ENCODE peak calls at places on chromosomes 7 and 10, in six cellular contexts. One of them, this sample, is unnamed.

GRCh38 chr7:27868117-27868516 is 128.2 kb downstream of the TAX1BP1 start:
- DNase-seq in NCI-H1092 treated with DMSO at 0.1 percent for 48 hours: no peak
- DNase-seq in activated effector memory CD4-positive, alpha-beta T cell treated with anti-CD3 and anti-CD28 coated beads, Interleukin-2, amount 50 U/mL, for 16 hours: no peak
- DNase-seq in stimulated activated CD4-positive, alpha-beta T cell treated with anti-CD3 and anti-CD28 coated beads, Interleukin-15, amount 100 ng/mL, for 24 hours: no peak
- DNase-seq in colonic mucosa: no peak
- DNase-seq in HAP-1: no peak
- DNase-seq in this sample: no peak

GRCh38 chr7:143390773-143391114 is 9.6 kb downstream of the ZYX start:
- DNase-seq in NCI-H1092 treated with DMSO at 0.1 percent for 48 hours: no peak
- DNase-seq in activated effector memory CD4-positive, alpha-beta T cell treated with anti-CD3 and anti-CD28 coated beads, Interleukin-2, amount 50 U/mL, for 16 hours: no peak
- DNase-seq in stimulated activated CD4-positive, alpha-beta T cell treated with anti-CD3 and anti-CD28 coated beads, Interleukin-15, amount 100 ng/mL, for 24 hours: no peak
- DNase-seq in colonic mucosa: no peak
- DNase-seq in HAP-1: no peak
- DNase-seq in this sample: no peak

GRCh38 chr10:103710490-103710889 is 144.9 kb downstream of the SH3PXD2A start:
- DNase-seq in NCI-H1092 treated with DMSO at 0.1 percent for 48 hours: no peak
- DNase-seq in activated effector memory CD4-positive, alpha-beta T cell treated with anti-CD3 and anti-CD28 coated beads, Interleukin-2, amount 50 U/mL, for 16 hours: no peak
- DNase-seq in stimulated activated CD4-positive, alpha-beta T cell treated with anti-CD3 and anti-CD28 coated beads, Interleukin-15, amount 100 ng/mL, for 24 hours: no peak
- DNase-seq in colonic mucosa: no peak
- DNase-seq in HAP-1: no peak
- DNase-seq in this sample: no peak

GRCh38 chr7:83655951-83656556 is 7.1 kb upstream of the SEMA3E start:
- DNase-seq in NCI-H1092 treated with DMSO at 0.1 percent for 48 hours: peak; percentile 52
- DNase-seq in activated effector memory CD4-positive, alpha-beta T cell treated with anti-CD3 and anti-CD28 coated beads, Interleukin-2, amount 50 U/mL, for 16 hours: no peak
- DNase-seq in stimulated activated CD4-positive, alpha-beta T cell treated with anti-CD3 and anti-CD28 coated beads, Interleukin-15, amount 100 ng/mL, for 24 hours: no peak
- DNase-seq in colonic mucosa: peak; percentile 36
- DNase-seq in HAP-1: peak; percentile 60
- DNase-seq in this sample: peak; percentile 50

GRCh38 chr7:44396498-44396897 is 71.1 kb upstream of the CAMK2B start:
- DNase-seq in NCI-H1092 treated with DMSO at 0.1 percent for 48 hours: no peak
- DNase-seq in activated effector memory CD4-positive, alpha-beta T cell treated with anti-CD3 and anti-CD28 coated beads, Interleukin-2, amount 50 U/mL, for 16 hours: no peak
- DNase-seq in stimulated activated CD4-positive, alpha-beta T cell treated with anti-CD3 and anti-CD28 coated beads, Interleukin-15, amount 100 ng/mL, for 24 hours: no peak
- DNase-seq in colonic mucosa: no peak
- DNase-seq in HAP-1: no peak
- DNase-seq in this sample: no peak

GRCh38 chr10:113179270-113179669 is 229.2 kb downstream of the TCF7L2 start:
- DNase-seq in NCI-H1092 treated with DMSO at 0.1 percent for 48 hours: no peak
- DNase-seq in activated effector memory CD4-positive, alpha-beta T cell treated with anti-CD3 and anti-CD28 coated beads, Interleukin-2, amount 50 U/mL, for 16 hours: no peak
- DNase-seq in stimulated activated CD4-positive, alpha-beta T cell treated with anti-CD3 and anti-CD28 coated beads, Interleukin-15, amount 100 ng/mL, for 24 hours: no peak
- DNase-seq in colonic mucosa: no peak
- DNase-seq in HAP-1: no peak
- DNase-seq in this sample: no peak

GRCh38 chr7:47763063-47763974 is 181.4 kb upstream of the TNS3 start:
- DNase-seq in NCI-H1092 treated with DMSO at 0.1 percent for 48 hours: peak; percentile 97
- DNase-seq in activated effector memory CD4-positive, alpha-beta T cell treated with anti-CD3 and anti-CD28 coated beads, Interleukin-2, amount 50 U/mL, for 16 hours: no peak
- DNase-seq in stimulated activated CD4-positive, alpha-beta T cell treated with anti-CD3 and anti-CD28 coated beads, Interleukin-15, amount 100 ng/mL, for 24 hours: no peak
- DNase-seq in colonic mucosa: peak; percentile 35
- DNase-seq in HAP-1: no peak
- DNase-seq in this sample: no peak

GRCh38 chr7:77877800-77878199 is 79.2 kb downstream of the PHTF2 start:
- DNase-seq in NCI-H1092 treated with DMSO at 0.1 percent for 48 hours: no peak
- DNase-seq in activated effector memory CD4-positive, alpha-beta T cell treated with anti-CD3 and anti-CD28 coated beads, Interleukin-2, amount 50 U/mL, for 16 hours: no peak
- DNase-seq in stimulated activated CD4-positive, alpha-beta T cell treated with anti-CD3 and anti-CD28 coated beads, Interleukin-15, amount 100 ng/mL, for 24 hours: no peak
- DNase-seq in colonic mucosa: no peak
- DNase-seq in HAP-1: no peak
- DNase-seq in this sample: no peak

GRCh38 chr7:149156898-149157297 is 9.6 kb downstream of the ZNF398 start:
- DNase-seq in NCI-H1092 treated with DMSO at 0.1 percent for 48 hours: no peak
- DNase-seq in activated effector memory CD4-positive, alpha-beta T cell treated with anti-CD3 and anti-CD28 coated beads, Interleukin-2, amount 50 U/mL, for 16 hours: no peak
- DNase-seq in stimulated activated CD4-positive, alpha-beta T cell treated with anti-CD3 and anti-CD28 coated beads, Interleukin-15, amount 100 ng/mL, for 24 hours: no peak
- DNase-seq in colonic mucosa: no peak
- DNase-seq in HAP-1: no peak
- DNase-seq in this sample: no peak

GRCh38 chr7:101823596-101823995 is 6.2 kb downstream of the CUX1 start:
- DNase-seq in NCI-H1092 treated with DMSO at 0.1 percent for 48 hours: no peak
- DNase-seq in activated effector memory CD4-positive, alpha-beta T cell treated with anti-CD3 and anti-CD28 coated beads, Interleukin-2, amount 50 U/mL, for 16 hours: no peak
- DNase-seq in stimulated activated CD4-positive, alpha-beta T cell treated with anti-CD3 and anti-CD28 coated beads, Interleukin-15, amount 100 ng/mL, for 24 hours: no peak
- DNase-seq in colonic mucosa: no peak
- DNase-seq in HAP-1: no peak
- DNase-seq in this sample: no peak

GRCh38 chr7:151875862-151876111 is 1.1 kb downstream of the PRKAG2 start:
- DNase-seq in NCI-H1092 treated with DMSO at 0.1 percent for 48 hours: no peak
- DNase-seq in activated effector memory CD4-positive, alpha-beta T cell treated with anti-CD3 and anti-CD28 coated beads, Interleukin-2, amount 50 U/mL, for 16 hours: no peak
- DNase-seq in stimulated activated CD4-positive, alpha-beta T cell treated with anti-CD3 and anti-CD28 coated beads, Interleukin-15, amount 100 ng/mL, for 24 hours: no peak
- DNase-seq in colonic mucosa: no peak
- DNase-seq in HAP-1: peak; percentile 60
- DNase-seq in this sample: no peak

GRCh38 chr7:22576941-22577927 is 77.2 kb upstream of the STEAP1B start:
- DNase-seq in NCI-H1092 treated with DMSO at 0.1 percent for 48 hours: no peak
- DNase-seq in activated effector memory CD4-positive, alpha-beta T cell treated with anti-CD3 and anti-CD28 coated beads, Interleukin-2, amount 50 U/mL, for 16 hours: no peak
- DNase-seq in stimulated activated CD4-positive, alpha-beta T cell treated with anti-CD3 and anti-CD28 coated beads, Interleukin-15, amount 100 ng/mL, for 24 hours: no peak
- DNase-seq in colonic mucosa: peak; percentile 24
- DNase-seq in HAP-1: no peak
- DNase-seq in this sample: no peak

GRCh38 chr10:33183658-33184057 is 150.8 kb downstream of the NRP1 start:
- DNase-seq in NCI-H1092 treated with DMSO at 0.1 percent for 48 hours: no peak
- DNase-seq in activated effector memory CD4-positive, alpha-beta T cell treated with anti-CD3 and anti-CD28 coated beads, Interleukin-2, amount 50 U/mL, for 16 hours: no peak
- DNase-seq in stimulated activated CD4-positive, alpha-beta T cell treated with anti-CD3 and anti-CD28 coated beads, Interleukin-15, amount 100 ng/mL, for 24 hours: no peak
- DNase-seq in colonic mucosa: no peak
- DNase-seq in HAP-1: no peak
- DNase-seq in this sample: no peak

GRCh38 chr10:86043236-86043635 is 323.4 kb downstream of the GRID1 start:
- DNase-seq in NCI-H1092 treated with DMSO at 0.1 percent for 48 hours: no peak
- DNase-seq in activated effector memory CD4-positive, alpha-beta T cell treated with anti-CD3 and anti-CD28 coated beads, Interleukin-2, amount 50 U/mL, for 16 hours: no peak
- DNase-seq in stimulated activated CD4-positive, alpha-beta T cell treated with anti-CD3 and anti-CD28 coated beads, Interleukin-15, amount 100 ng/mL, for 24 hours: no peak
- DNase-seq in colonic mucosa: no peak
- DNase-seq in HAP-1: no peak
- DNase-seq in this sample: no peak

GRCh38 chr7:100694196-100694745 is at the start of gene GIGYF1:
- DNase-seq in NCI-H1092 treated with DMSO at 0.1 percent for 48 hours: peak; percentile 51
- DNase-seq in activated effector memory CD4-positive, alpha-beta T cell treated with anti-CD3 and anti-CD28 coated beads, Interleukin-2, amount 50 U/mL, for 16 hours: peak; percentile 92
- DNase-seq in stimulated activated CD4-positive, alpha-beta T cell treated with anti-CD3 and anti-CD28 coated beads, Interleukin-15, amount 100 ng/mL, for 24 hours: peak; percentile 81
- DNase-seq in colonic mucosa: peak; percentile 72
- DNase-seq in HAP-1: peak; percentile 53
- DNase-seq in this sample: no peak

GRCh38 chr7:46755120-46756034 is 826.5 kb downstream of the TNS3 start:
- DNase-seq in NCI-H1092 treated with DMSO at 0.1 percent for 48 hours: no peak
- DNase-seq in activated effector memory CD4-positive, alpha-beta T cell treated with anti-CD3 and anti-CD28 coated beads, Interleukin-2, amount 50 U/mL, for 16 hours: no peak
- DNase-seq in stimulated activated CD4-positive, alpha-beta T cell treated with anti-CD3 and anti-CD28 coated beads, Interleukin-15, amount 100 ng/mL, for 24 hours: no peak
- DNase-seq in colonic mucosa: no peak
- DNase-seq in HAP-1: no peak
- DNase-seq in this sample: no peak

GRCh38 chr10:84825330-84825729 is 496.9 kb downstream of the CCSER2 start:
- DNase-seq in NCI-H1092 treated with DMSO at 0.1 percent for 48 hours: no peak
- DNase-seq in activated effector memory CD4-positive, alpha-beta T cell treated with anti-CD3 and anti-CD28 coated beads, Interleukin-2, amount 50 U/mL, for 16 hours: no peak
- DNase-seq in stimulated activated CD4-positive, alpha-beta T cell treated with anti-CD3 and anti-CD28 coated beads, Interleukin-15, amount 100 ng/mL, for 24 hours: no peak
- DNase-seq in colonic mucosa: no peak
- DNase-seq in HAP-1: no peak
- DNase-seq in this sample: no peak

GRCh38 chr10:92972066-92972870 is 88.3 kb upstream of the CYP26C1 start:
- DNase-seq in NCI-H1092 treated with DMSO at 0.1 percent for 48 hours: no peak
- DNase-seq in activated effector memory CD4-positive, alpha-beta T cell treated with anti-CD3 and anti-CD28 coated beads, Interleukin-2, amount 50 U/mL, for 16 hours: no peak
- DNase-seq in stimulated activated CD4-positive, alpha-beta T cell treated with anti-CD3 and anti-CD28 coated beads, Interleukin-15, amount 100 ng/mL, for 24 hours: no peak
- DNase-seq in colonic mucosa: peak; percentile 27
- DNase-seq in HAP-1: no peak
- DNase-seq in this sample: peak; percentile 78

GRCh38 chr10:131818510-131819234 is 82.1 kb upstream of the PPP2R2D start:
- DNase-seq in NCI-H1092 treated with DMSO at 0.1 percent for 48 hours: no peak
- DNase-seq in activated effector memory CD4-positive, alpha-beta T cell treated with anti-CD3 and anti-CD28 coated beads, Interleukin-2, amount 50 U/mL, for 16 hours: no peak
- DNase-seq in stimulated activated CD4-positive, alpha-beta T cell treated with anti-CD3 and anti-CD28 coated beads, Interleukin-15, amount 100 ng/mL, for 24 hours: no peak
- DNase-seq in colonic mucosa: peak; percentile 11
- DNase-seq in HAP-1: no peak
- DNase-seq in this sample: no peak

GRCh38 chr7:16357921-16358320 is 63.4 kb downstream of the CRPPA start:
- DNase-seq in NCI-H1092 treated with DMSO at 0.1 percent for 48 hours: peak; percentile 97
- DNase-seq in activated effector memory CD4-positive, alpha-beta T cell treated with anti-CD3 and anti-CD28 coated beads, Interleukin-2, amount 50 U/mL, for 16 hours: no peak
- DNase-seq in stimulated activated CD4-positive, alpha-beta T cell treated with anti-CD3 and anti-CD28 coated beads, Interleukin-15, amount 100 ng/mL, for 24 hours: no peak
- DNase-seq in colonic mucosa: peak; percentile 29
- DNase-seq in HAP-1: no peak
- DNase-seq in this sample: no peak

GRCh38 chr10:116521424-116522305 is 24.1 kb upstream of the PNLIP start:
- DNase-seq in NCI-H1092 treated with DMSO at 0.1 percent for 48 hours: no peak
- DNase-seq in activated effector memory CD4-positive, alpha-beta T cell treated with anti-CD3 and anti-CD28 coated beads, Interleukin-2, amount 50 U/mL, for 16 hours: no peak
- DNase-seq in stimulated activated CD4-positive, alpha-beta T cell treated with anti-CD3 and anti-CD28 coated beads, Interleukin-15, amount 100 ng/mL, for 24 hours: peak; percentile 37
- DNase-seq in colonic mucosa: peak; percentile 32
- DNase-seq in HAP-1: peak; percentile 29
- DNase-seq in this sample: peak; percentile 62

GRCh38 chr10:114547466-114547865 is 110.6 kb downstream of the ABLIM1 start:
- DNase-seq in NCI-H1092 treated with DMSO at 0.1 percent for 48 hours: no peak
- DNase-seq in activated effector memory CD4-positive, alpha-beta T cell treated with anti-CD3 and anti-CD28 coated beads, Interleukin-2, amount 50 U/mL, for 16 hours: no peak
- DNase-seq in stimulated activated CD4-positive, alpha-beta T cell treated with anti-CD3 and anti-CD28 coated beads, Interleukin-15, amount 100 ng/mL, for 24 hours: peak; percentile 16
- DNase-seq in colonic mucosa: no peak
- DNase-seq in HAP-1: no peak
- DNase-seq in this sample: no peak

GRCh38 chr10:86936661-86937501 is 20.5 kb downstream of the MMRN2 start:
- DNase-seq in NCI-H1092 treated with DMSO at 0.1 percent for 48 hours: peak; percentile 5
- DNase-seq in activated effector memory CD4-positive, alpha-beta T cell treated with anti-CD3 and anti-CD28 coated beads, Interleukin-2, amount 50 U/mL, for 16 hours: no peak
- DNase-seq in stimulated activated CD4-positive, alpha-beta T cell treated with anti-CD3 and anti-CD28 coated beads, Interleukin-15, amount 100 ng/mL, for 24 hours: no peak
- DNase-seq in colonic mucosa: no peak
- DNase-seq in HAP-1: no peak
- DNase-seq in this sample: no peak

GRCh38 chr7:50397320-50397970 is 52.7 kb downstream of the FIGNL1 start:
- DNase-seq in NCI-H1092 treated with DMSO at 0.1 percent for 48 hours: no peak
- DNase-seq in activated effector memory CD4-positive, alpha-beta T cell treated with anti-CD3 and anti-CD28 coated beads, Interleukin-2, amount 50 U/mL, for 16 hours: no peak
- DNase-seq in stimulated activated CD4-positive, alpha-beta T cell treated with anti-CD3 and anti-CD28 coated beads, Interleukin-15, amount 100 ng/mL, for 24 hours: no peak
- DNase-seq in colonic mucosa: no peak
- DNase-seq in HAP-1: no peak
- DNase-seq in this sample: no peak

GRCh38 chr7:43669286-43670081 is 59.8 kb downstream of the COA1 start:
- DNase-seq in NCI-H1092 treated with DMSO at 0.1 percent for 48 hours: no peak
- DNase-seq in activated effector memory CD4-positive, alpha-beta T cell treated with anti-CD3 and anti-CD28 coated beads, Interleukin-2, amount 50 U/mL, for 16 hours: peak; percentile 93
- DNase-seq in stimulated activated CD4-positive, alpha-beta T cell treated with anti-CD3 and anti-CD28 coated beads, Interleukin-15, amount 100 ng/mL, for 24 hours: peak; percentile 89
- DNase-seq in colonic mucosa: no peak
- DNase-seq in HAP-1: peak; percentile 69
- DNase-seq in this sample: no peak

GRCh38 chr10:74344306-74344705 is 193.3 kb downstream of the ADK start:
- DNase-seq in NCI-H1092 treated with DMSO at 0.1 percent for 48 hours: no peak
- DNase-seq in activated effector memory CD4-positive, alpha-beta T cell treated with anti-CD3 and anti-CD28 coated beads, Interleukin-2, amount 50 U/mL, for 16 hours: no peak
- DNase-seq in stimulated activated CD4-positive, alpha-beta T cell treated with anti-CD3 and anti-CD28 coated beads, Interleukin-15, amount 100 ng/mL, for 24 hours: no peak
- DNase-seq in colonic mucosa: no peak
- DNase-seq in HAP-1: no peak
- DNase-seq in this sample: no peak

GRCh38 chr10:62688971-62689700 is 115.4 kb upstream of the ADO start:
- DNase-seq in NCI-H1092 treated with DMSO at 0.1 percent for 48 hours: no peak
- DNase-seq in activated effector memory CD4-positive, alpha-beta T cell treated with anti-CD3 and anti-CD28 coated beads, Interleukin-2, amount 50 U/mL, for 16 hours: no peak
- DNase-seq in stimulated activated CD4-positive, alpha-beta T cell treated with anti-CD3 and anti-CD28 coated beads, Interleukin-15, amount 100 ng/mL, for 24 hours: no peak
- DNase-seq in colonic mucosa: no peak
- DNase-seq in HAP-1: no peak
- DNase-seq in this sample: no peak

GRCh38 chr10:117775478-117775877 is 232.9 kb downstream of the EMX2 start:
- DNase-seq in NCI-H1092 treated with DMSO at 0.1 percent for 48 hours: no peak
- DNase-seq in activated effector memory CD4-positive, alpha-beta T cell treated with anti-CD3 and anti-CD28 coated beads, Interleukin-2, amount 50 U/mL, for 16 hours: no peak
- DNase-seq in stimulated activated CD4-positive, alpha-beta T cell treated with anti-CD3 and anti-CD28 coated beads, Interleukin-15, amount 100 ng/mL, for 24 hours: no peak
- DNase-seq in colonic mucosa: no peak
- DNase-seq in HAP-1: no peak
- DNase-seq in this sample: no peak

GRCh38 chr10:69413221-69413865 is 3.4 kb downstream of the TACR2 start:
- DNase-seq in NCI-H1092 treated with DMSO at 0.1 percent for 48 hours: peak; percentile 43
- DNase-seq in activated effector memory CD4-positive, alpha-beta T cell treated with anti-CD3 and anti-CD28 coated beads, Interleukin-2, amount 50 U/mL, for 16 hours: no peak
- DNase-seq in stimulated activated CD4-positive, alpha-beta T cell treated with anti-CD3 and anti-CD28 coated beads, Interleukin-15, amount 100 ng/mL, for 24 hours: peak; percentile 57
- DNase-seq in colonic mucosa: no peak
- DNase-seq in HAP-1: peak; percentile 68
- DNase-seq in this sample: peak; percentile 34

GRCh38 chr7:157693521-157694388 is 357.0 kb downstream of the DNAJB6 start:
- DNase-seq in NCI-H1092 treated with DMSO at 0.1 percent for 48 hours: no peak
- DNase-seq in activated effector memory CD4-positive, alpha-beta T cell treated with anti-CD3 and anti-CD28 coated beads, Interleukin-2, amount 50 U/mL, for 16 hours: peak; percentile 30
- DNase-seq in stimulated activated CD4-positive, alpha-beta T cell treated with anti-CD3 and anti-CD28 coated beads, Interleukin-15, amount 100 ng/mL, for 24 hours: no peak
- DNase-seq in colonic mucosa: no peak
- DNase-seq in HAP-1: no peak
- DNase-seq in this sample: no peak

This sample was measured in HCT116.